ENCODE peak calls at places on chromosome 3, in eight cellular contexts. P is adrenal gland, C is cardiac muscle cell, G is pancreas, O is mucosa of descending colon, E is dorsolateral prefrontal cortex, F is A549, R is colonic mucosa. M is an unnamed sample.

GRCh38 chr3:184241447-184242296 is 7.1 kb downstream of the ALG3 start:
- DNase-seq in F (no peak), G (peak), R (peak), E (no peak), P (peak), O (peak), C (peak), M (no peak)

GRCh38 chr3:47385007-47385406 is 4.2 kb downstream of the PTPN23 start:
- DNase-seq in F (no peak), R (no peak), P (peak), O (no peak), G (no peak), C (peak), E (no peak), M (no peak)

GRCh38 chr3:159761377-159761776 is 227.3 kb upstream of the IL12A start:
- DNase-seq in C (no peak), G (no peak), R (no peak), O (no peak), F (no peak), P (peak), E (no peak), M (no peak)

GRCh38 chr3:136929984-136930671 is 27.7 kb upstream of the IL20RB start:
- DNase-seq in E (no peak), P (peak), O (peak), F (peak), C (no peak), G (no peak), R (peak), M (peak)

GRCh38 chr3:160709477-160710182 is 32.7 kb downstream of the ARL14 start:
- DNase-seq in E (no peak), C (no peak), P (no peak), O (no peak), R (no peak), G (no peak), F (no peak), M (no peak)

GRCh38 chr3:69385723-69386483 is at the start of gene FRMD4B:
- DNase-seq in O (peak), C (peak), G (peak), R (peak), P (peak), E (peak), F (peak), M (no peak)

GRCh38 chr3:79233431-79234060 is 534.3 kb downstream of the ROBO1 start:
- DNase-seq in F (no peak), O (no peak), C (peak), R (no peak), P (no peak), G (no peak), E (no peak), M (no peak)

GRCh38 chr3:196793224-196793623 is 53.6 kb downstream of the PAK2 start:
- DNase-seq in E (no peak), P (no peak), R (no peak), F (peak), C (no peak), O (no peak), G (no peak), M (peak)

GRCh38 chr3:42728056-42728455 is 25.5 kb upstream of the HHATL start:
- DNase-seq in P (peak), O (no peak), C (no peak), G (no peak), R (peak), F (no peak), E (no peak), M (no peak)

GRCh38 chr3:189776163-189776824 is 145.1 kb downstream of the TP63 start:
- DNase-seq in R (no peak), C (no peak), F (no peak), O (no peak), P (no peak), G (no peak), E (no peak), M (no peak)

GRCh38 chr3:189677667-189678066 is 46.5 kb downstream of the TP63 start:
- DNase-seq in O (no peak), R (no peak), G (no peak), F (no peak), E (no peak), C (no peak), P (no peak), M (no peak)

GRCh38 chr3:9224490-9224889 is 25.0 kb downstream of the SRGAP3 start:
- DNase-seq in E (no peak), P (no peak), C (no peak), G (no peak), R (no peak), O (no peak), F (no peak), M (no peak)

GRCh38 chr3:61117045-61117898 is 134.0 kb downstream of the FHIT start:
- DNase-seq in P (no peak), C (no peak), R (no peak), O (no peak), F (no peak), E (no peak), G (no peak), M (no peak)

GRCh38 chr3:36063992-36064391 is 316.3 kb upstream of the STAC start:
- DNase-seq in E (no peak), R (no peak), F (no peak), C (no peak), P (no peak), G (no peak), O (no peak), M (no peak)

GRCh38 chr3:56851966-56852884 is 50.5 kb upstream of the ARHGEF3 start:
- DNase-seq in O (no peak), C (no peak), E (no peak), F (no peak), G (no peak), R (no peak), P (peak), M (no peak)

GRCh38 chr3:52099006-52099405 is 42.6 kb upstream of the DUSP7 start:
- DNase-seq in E (no peak), C (peak), G (no peak), F (no peak), O (peak), P (peak), R (no peak), M (no peak)

GRCh38 chr3:115913069-115913686 is 289.9 kb downstream of the GAP43 start:
- DNase-seq in E (no peak), P (no peak), G (no peak), R (no peak), C (no peak), O (no peak), F (peak), M (no peak)

GRCh38 chr3:192850501-192850981 is 67.1 kb downstream of the MB21D2 start:
- DNase-seq in E (no peak), C (no peak), R (peak), P (no peak), G (no peak), O (peak), F (no peak), M (peak)

GRCh38 chr3:196159952-196160804 is 51.0 kb downstream of the ZDHHC19 start:
- DNase-seq in G (peak), C (no peak), R (peak), P (peak), F (no peak), E (no peak), O (peak), M (peak)

GRCh38 chr3:99670556-99670950 is 32.2 kb downstream of the COL8A1 start:
- DNase-seq in P (no peak), F (no peak), E (no peak), O (no peak), G (no peak), R (no peak), C (no peak), M (no peak)

GRCh38 chr3:140570602-140571001 is 107.3 kb upstream of the TRIM42 start:
- DNase-seq in O (no peak), F (no peak), E (no peak), C (no peak), R (no peak), P (no peak), G (no peak), M (no peak)

GRCh38 chr3:124751501-124751900 is 21.2 kb downstream of the UMPS start:
- DNase-seq in R (no peak), F (no peak), G (no peak), E (no peak), P (no peak), O (no peak), C (no peak), M (no peak)

GRCh38 chr3:124748560-124749198 is 18.4 kb downstream of the UMPS start:
- DNase-seq in O (no peak), R (no peak), C (no peak), E (no peak), F (no peak), G (no peak), P (no peak), M (no peak)

GRCh38 chr3:124747111-124747981 is 17.1 kb downstream of the UMPS start:
- DNase-seq in G (no peak), P (no peak), O (no peak), C (no peak), F (no peak), R (no peak), E (no peak), M (no peak)

DNA sequence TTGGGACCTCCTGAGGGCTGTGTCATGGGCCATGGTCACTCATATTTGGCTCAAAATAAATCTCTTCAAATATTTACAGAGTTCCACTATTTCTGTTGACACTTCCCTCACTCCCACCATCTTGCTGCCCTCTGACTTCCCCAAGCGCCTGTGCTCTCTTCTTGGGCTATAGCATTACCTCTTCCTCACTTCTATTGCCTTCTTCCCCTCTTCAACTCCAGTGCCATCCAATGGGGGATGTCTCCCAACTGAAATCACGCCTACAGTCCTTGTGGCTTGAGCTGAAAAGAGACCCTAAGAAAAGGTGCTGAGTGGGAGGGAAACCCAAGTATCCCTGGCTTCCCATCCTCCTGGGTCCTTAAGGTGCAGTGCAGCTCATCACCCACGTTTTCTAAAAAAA is 21.8 kb downstream of the UMPS start:
- DNase-seq in O (no peak), G (no peak), F (no peak), P (no peak), E (no peak), C (no peak), R (no peak), M (no peak)
- H3K4me3 ChIP-seq in O (no peak), G (no peak), F (no peak), P (no peak), E (no peak), C (no peak), R (no peak), M (no peak)

DNA sequence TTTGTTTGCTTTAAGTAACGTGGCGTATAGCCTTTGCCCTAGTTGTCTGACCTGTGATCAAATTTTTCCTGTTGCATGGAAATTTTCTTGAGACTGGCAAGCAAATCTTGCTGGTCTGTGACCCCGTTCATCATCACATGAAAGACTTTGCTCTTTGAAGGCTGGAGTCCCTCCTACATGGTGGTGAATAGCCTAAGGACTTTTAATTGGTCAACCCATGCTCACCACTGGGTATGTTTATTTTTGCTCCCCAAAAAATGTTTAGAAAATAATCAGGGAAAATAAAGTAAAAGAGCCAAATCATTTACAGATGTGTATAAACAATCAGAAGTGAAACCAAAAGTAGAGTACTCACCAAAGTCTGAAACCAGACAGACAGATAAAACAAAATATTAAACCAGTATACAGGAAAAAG is 1075.3 kb upstream of the ALCAM start:
- DNase-seq in O (no peak), F (no peak), E (no peak), G (no peak), C (no peak), P (peak), R (no peak), M (no peak)
- H3K4me3 ChIP-seq in O (no peak), F (peak), E (no peak), G (peak), C (no peak), P (no peak), R (no peak), M (peak)

DNA sequence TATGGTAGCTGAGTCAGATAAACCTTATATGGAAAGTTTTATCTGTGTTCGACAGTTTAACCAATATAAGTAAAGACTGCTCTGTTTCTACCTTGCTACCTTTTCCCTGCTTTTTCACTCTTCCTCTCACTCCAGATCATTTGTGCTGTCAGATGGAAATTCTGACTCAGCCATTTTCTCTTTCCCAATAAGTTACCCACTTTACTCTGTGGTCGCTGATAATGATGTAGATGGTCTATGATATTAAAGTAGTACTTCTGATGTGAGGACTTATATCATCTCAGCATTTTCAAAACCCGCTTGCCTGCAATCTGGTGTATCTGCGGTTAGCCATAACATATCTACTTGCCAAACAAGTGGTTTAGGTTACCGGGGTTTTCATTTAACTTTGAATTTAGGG is 15.0 kb upstream of the UTS2B start:
- DNase-seq in G (no peak), C (no peak), R (no peak), F (no peak), P (no peak), E (no peak), O (no peak), M (no peak)
- H3K4me3 ChIP-seq in G (no peak), C (no peak), R (no peak), F (no peak), P (no peak), E (no peak), O (no peak), M (no peak)

GRCh38 chr3:194323785-194324735 is 27.1 kb downstream of the CPN2 start:
- DNase-seq in F (peak), C (peak), P (peak), O (peak), G (peak), E (no peak), R (peak), M (peak)
- H3K4me3 ChIP-seq in F (peak), C (no peak), P (no peak), O (no peak), G (no peak), E (no peak), R (peak), M (no peak)

GRCh38 chr3:150407818-150408231 is 273 bp upstream of the TSC22D2 start:
- DNase-seq in O (peak), R (peak), F (peak), C (no peak), P (peak), G (peak), E (no peak), M (no peak)

GRCh38 chr3:150408232-150409124 is at the start of gene TSC22D2:
- DNase-seq in G (peak), P (peak), O (peak), C (peak), F (peak), R (peak), E (peak), M (peak)

GRCh38 chr3:150409527-150410310 is 1.6 kb downstream of the TSC22D2 start:
- DNase-seq in P (peak), R (peak), O (peak), C (peak), E (peak), G (peak), F (peak), M (no peak)

GRCh38 chr3:150409125-150409526 is 1.0 kb downstream of the TSC22D2 start:
- DNase-seq in F (no peak), C (no peak), O (no peak), E (peak), R (no peak), P (peak), G (no peak), M (no peak)

GRCh38 chr3:150407051-150407817 is 864 bp upstream of the TSC22D2 start:
- DNase-seq in P (no peak), C (no peak), R (no peak), E (no peak), O (no peak), G (no peak), F (no peak), M (no peak)
- H3K4me3 ChIP-seq in P (no peak), C (peak), R (peak), E (peak), O (peak), G (peak), F (peak), M (peak)